ENCODE peak calls at places on chromosomes 13 and 19, in eight cellular contexts. W is hepatocyte, X is neural progenitor cell, M is SK-N-SH, D is PC-3, C is OCI-LY7, L is HCT116, O is MM.1S. R is an unnamed sample.
A peak's percentile ranks its signal among the peaks of the same experiment; 100 is the strongest.

GRCh38 chr13:109704771-109705628 is 81.4 kb downstream of the IRS2 start:
- DNase-seq in M (no peak), O (no peak), L (no peak), X (no peak), D (peak; percentile 54), C (no peak), W (peak; percentile 21), R (peak; percentile 20)

GRCh38 chr13:40026174-40026585 is 370.7 kb downstream of the COG6 start:
- DNase-seq in M (no peak), X (no peak), D (no peak), W (no peak), L (no peak), O (peak; percentile 74), C (no peak), R (no peak)

GRCh38 chr19:6705931-6706632 is 14.4 kb downstream of the C3 start:
- DNase-seq in C (no peak), M (no peak), W (no peak), O (no peak), L (no peak), X (no peak), D (no peak), R (no peak)

GRCh38 chr19:4589579-4590410 is 30.3 kb upstream of the SEMA6B start:
- DNase-seq in D (peak; percentile 30), C (peak; percentile 58), O (peak; percentile 44), W (peak; percentile 53), L (no peak), M (peak; percentile 74), X (peak; percentile 34), R (no peak)

GRCh38 chr19:31164666-31165265 is 184.5 kb downstream of the TSHZ3 start:
- DNase-seq in O (no peak), M (no peak), X (no peak), W (no peak), D (no peak), C (no peak), L (no peak), R (no peak)

GRCh38 chr19:7888145-7888825 is at the start of gene LRRC8E:
- DNase-seq in W (peak; percentile 89), C (no peak), X (peak; percentile 83), O (no peak), L (no peak), M (peak; percentile 24), D (peak; percentile 87), R (peak; percentile 88)

GRCh38 chr13:23268441-23268840 is 87.7 kb downstream of the SGCG start:
- DNase-seq in W (no peak), L (no peak), M (no peak), D (no peak), C (no peak), O (peak; percentile 7), X (no peak), R (no peak)

GRCh38 chr19:41218615-41219507 is at the start of gene AXL:
- DNase-seq in X (peak; percentile 94), C (no peak), W (peak; percentile 89), L (peak; percentile 38), M (peak; percentile 43), O (no peak), D (peak; percentile 56), R (peak; percentile 84)

DNA sequence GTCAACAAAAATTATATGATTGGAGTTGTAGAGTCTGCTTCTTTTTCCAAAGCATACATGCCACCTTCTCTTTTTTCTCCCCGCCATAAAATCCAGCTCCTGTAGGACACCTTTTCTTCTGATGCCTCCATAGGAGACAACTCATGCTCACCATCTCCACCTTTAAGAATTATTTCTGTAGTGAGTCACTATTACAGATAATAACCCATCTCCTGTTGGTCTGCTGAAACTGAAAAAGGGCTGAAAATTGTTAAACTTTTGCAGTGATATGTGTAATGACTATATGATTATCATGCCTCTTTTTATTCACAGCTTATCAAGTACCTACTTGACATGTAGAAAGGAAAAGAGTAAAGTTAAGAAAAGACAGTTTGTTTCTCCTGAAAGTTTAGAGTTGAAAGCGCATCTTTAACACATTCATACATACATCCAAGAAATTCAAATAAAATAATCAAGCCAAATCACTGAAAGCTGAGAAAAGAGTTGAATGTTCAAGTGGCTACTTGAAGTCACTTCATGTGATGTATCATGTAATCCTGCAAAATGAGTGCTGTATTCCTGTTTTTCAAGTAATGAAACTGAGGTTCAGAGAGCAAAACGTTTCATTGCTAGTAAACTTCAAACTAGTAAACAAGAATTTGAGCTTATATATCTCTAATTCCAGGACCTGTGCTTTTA is 35.5 kb upstream of the LPAR6 start:
- DNase-seq in C (no peak), L (no peak), O (no peak), W (no peak), X (no peak), D (peak; percentile 2), M (no peak), R (peak; percentile 26)
- TF ChIP-seq EZH2phosphoT487 in C (no peak), L (no peak), O (no peak), W (no peak), X (no peak), D (no peak), M (no peak), R (no peak)

GRCh38 chr13:112690242-112690943 is 555 bp downstream of the ATP11A start:
- DNase-seq in M (peak; percentile 84), W (peak; percentile 63), L (no peak), X (peak; percentile 81), C (peak; percentile 48), D (no peak), O (peak; percentile 37), R (peak; percentile 74)
- TF ChIP-seq EZH2phosphoT487 in M (no peak), W (no peak), L (no peak), X (no peak), C (no peak), D (no peak), O (no peak), R (no peak)

DNA sequence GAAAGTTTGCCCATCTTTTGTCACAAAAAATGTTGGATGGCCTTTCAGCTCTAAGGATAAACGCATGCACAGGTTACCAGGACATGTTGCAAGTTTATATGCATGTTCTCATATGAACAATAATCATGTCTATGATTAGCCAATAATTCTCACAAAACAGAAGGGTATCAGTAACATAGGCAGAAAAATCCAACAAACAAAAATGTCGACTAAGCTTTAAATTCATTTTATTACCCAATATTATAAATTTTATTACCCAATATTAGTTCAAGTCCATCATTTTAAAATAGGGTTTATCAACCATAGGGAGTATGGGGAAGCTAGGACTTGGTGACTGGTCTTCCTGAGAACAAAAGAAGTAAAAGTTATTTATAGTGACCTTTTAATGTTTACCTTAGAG is 93.1 kb downstream of the ENOX1 start:
- DNase-seq in O (no peak), L (no peak), W (no peak), M (no peak), X (no peak), D (no peak), C (no peak), R (no peak)
- TF ChIP-seq EZH2phosphoT487 in O (no peak), L (no peak), W (no peak), M (no peak), X (no peak), D (no peak), C (no peak), R (no peak)

GRCh38 chr13:43127827-43128226 is 104.4 kb downstream of the DNAJC15 start:
- DNase-seq in L (no peak), M (no peak), X (no peak), C (peak; percentile 7), O (no peak), W (no peak), D (no peak), R (no peak)

GRCh38 chr13:43128504-43128929 is 105.1 kb downstream of the DNAJC15 start:
- DNase-seq in O (no peak), L (no peak), M (peak; percentile 27), D (no peak), X (no peak), W (no peak), C (peak; percentile 6), R (no peak)

GRCh38 chr13:43127103-43127817 is 103.9 kb downstream of the DNAJC15 start:
- DNase-seq in C (peak; percentile 1), L (no peak), M (no peak), W (no peak), D (no peak), O (no peak), X (peak; percentile 51), R (no peak)

GRCh38 chr13:43129021-43129420 is 105.6 kb downstream of the DNAJC15 start:
- DNase-seq in O (no peak), D (no peak), X (no peak), M (no peak), W (no peak), L (no peak), C (no peak), R (no peak)

DNA sequence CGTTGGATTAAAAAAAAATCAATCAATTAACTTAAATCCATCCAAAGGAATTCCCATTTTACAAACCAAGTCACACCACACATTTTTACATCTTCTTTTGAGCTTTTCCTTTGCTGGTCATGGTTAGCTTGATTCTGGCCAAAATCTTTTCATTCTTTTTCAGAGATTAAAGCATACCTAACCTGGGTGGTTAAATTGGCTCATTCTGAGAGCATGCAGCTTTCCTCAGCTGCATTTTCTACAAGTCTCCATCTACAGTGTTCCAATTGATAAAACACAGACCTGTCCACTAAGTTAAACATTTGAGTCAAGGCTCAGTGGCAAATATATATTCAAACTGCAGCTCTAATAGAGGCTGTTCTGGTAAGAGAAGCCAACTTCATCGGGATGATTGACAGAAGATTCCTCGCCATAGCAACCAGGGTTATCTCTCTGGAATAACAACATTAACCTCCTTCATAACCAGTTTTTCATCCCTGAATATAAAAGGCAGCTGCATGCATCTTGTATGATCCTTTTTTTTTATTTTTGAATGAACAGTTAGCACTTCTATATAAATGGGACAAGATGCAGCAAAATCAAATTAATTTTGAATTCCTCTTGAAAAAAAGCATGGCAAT is 106.2 kb downstream of the DNAJC15 start:
- DNase-seq in D (no peak), M (peak; percentile 30), L (no peak), C (no peak), X (no peak), O (no peak), W (no peak), R (no peak)
- TF ChIP-seq EZH2phosphoT487 in D (no peak), M (no peak), L (no peak), C (no peak), X (no peak), O (no peak), W (no peak), R (no peak)

R was measured in GM23248.